ENCODE peak calls at places on chromosome 21, in four cellular contexts. D, Y, N and R are unnamed samples.

GRCh38 chr21:26804895-26805609 is 40.2 kb downstream of the ADAMTS1 start:
- DNase-seq in D (no peak), Y (no peak), N (no peak), R (no peak)

GRCh38 chr21:28193189-28193588 is 799.5 kb downstream of the LTN1 start:
- DNase-seq in D (no peak), Y (no peak), N (no peak), R (no peak)

GRCh38 chr21:33149166-33149565 is 79.2 kb downstream of the OLIG1 start:
- DNase-seq in D (no peak), Y (no peak), N (no peak), R (peak)

GRCh38 chr21:23578027-23578426 is 2029.3 kb downstream of the MRPL39 start:
- DNase-seq in D (no peak), Y (no peak), N (no peak), R (no peak)

GRCh38 chr21:36697473-36698159 is 1.3 kb upstream of the SIM2 start:
- DNase-seq in D (no peak), Y (no peak), N (no peak), R (peak)

GRCh38 chr21:24705201-24705600 is 902.1 kb downstream of the MRPL39 start:
- DNase-seq in D (no peak), Y (no peak), N (no peak), R (no peak)

GRCh38 chr21:26846036-26846931 is 1.1 kb upstream of the ADAMTS1 start:
- DNase-seq in D (no peak), Y (peak), N (peak), R (peak)

GRCh38 chr21:36323032-36323431 is 3.0 kb downstream of the MORC3 start:
- DNase-seq in D (no peak), Y (no peak), N (no peak), R (no peak)

GRCh38 chr21:37845535-37845934 is 70.7 kb downstream of the KCNJ6 start:
- DNase-seq in D (no peak), Y (no peak), N (no peak), R (no peak)

GRCh38 chr21:24869862-24870261 is 737.4 kb downstream of the MRPL39 start:
- DNase-seq in D (no peak), Y (no peak), N (no peak), R (no peak)

GRCh38 chr21:15741510-15741909 is 11.7 kb downstream of the USP25 start:
- DNase-seq in D (no peak), Y (no peak), N (no peak), R (no peak)

GRCh38 chr21:29376556-29376955 is 77.8 kb downstream of the BACH1 start:
- DNase-seq in D (no peak), Y (peak), N (no peak), R (peak)

GRCh38 chr21:15679630-15680029 is 50.2 kb upstream of the USP25 start:
- DNase-seq in D (no peak), Y (no peak), N (no peak), R (no peak)

GRCh38 chr21:36431252-36431651 is 46.1 kb downstream of the CHAF1B start:
- DNase-seq in D (no peak), Y (no peak), N (no peak), R (no peak)

GRCh38 chr21:35349378-35350080 is 300.4 kb upstream of the RUNX1 start:
- DNase-seq in D (no peak), Y (no peak), N (no peak), R (no peak)

GRCh38 chr21:44058981-44059380 is 46.9 kb downstream of the TRAPPC10 start:
- DNase-seq in D (no peak), Y (no peak), N (no peak), R (no peak)

GRCh38 chr21:32132911-32133310 is 145.9 kb downstream of the MIS18A start:
- DNase-seq in D (no peak), Y (no peak), N (no peak), R (no peak)

GRCh38 chr21:32136546-32136945 is 142.3 kb downstream of the MIS18A start:
- DNase-seq in D (no peak), Y (no peak), N (no peak), R (no peak)

GRCh38 chr21:32137266-32137665 is 141.6 kb downstream of the MIS18A start:
- DNase-seq in D (no peak), Y (no peak), N (no peak), R (no peak)

GRCh38 chr21:32134441-32135159 is 144.2 kb downstream of the MIS18A start:
- DNase-seq in D (no peak), Y (no peak), N (no peak), R (no peak)

DNA sequence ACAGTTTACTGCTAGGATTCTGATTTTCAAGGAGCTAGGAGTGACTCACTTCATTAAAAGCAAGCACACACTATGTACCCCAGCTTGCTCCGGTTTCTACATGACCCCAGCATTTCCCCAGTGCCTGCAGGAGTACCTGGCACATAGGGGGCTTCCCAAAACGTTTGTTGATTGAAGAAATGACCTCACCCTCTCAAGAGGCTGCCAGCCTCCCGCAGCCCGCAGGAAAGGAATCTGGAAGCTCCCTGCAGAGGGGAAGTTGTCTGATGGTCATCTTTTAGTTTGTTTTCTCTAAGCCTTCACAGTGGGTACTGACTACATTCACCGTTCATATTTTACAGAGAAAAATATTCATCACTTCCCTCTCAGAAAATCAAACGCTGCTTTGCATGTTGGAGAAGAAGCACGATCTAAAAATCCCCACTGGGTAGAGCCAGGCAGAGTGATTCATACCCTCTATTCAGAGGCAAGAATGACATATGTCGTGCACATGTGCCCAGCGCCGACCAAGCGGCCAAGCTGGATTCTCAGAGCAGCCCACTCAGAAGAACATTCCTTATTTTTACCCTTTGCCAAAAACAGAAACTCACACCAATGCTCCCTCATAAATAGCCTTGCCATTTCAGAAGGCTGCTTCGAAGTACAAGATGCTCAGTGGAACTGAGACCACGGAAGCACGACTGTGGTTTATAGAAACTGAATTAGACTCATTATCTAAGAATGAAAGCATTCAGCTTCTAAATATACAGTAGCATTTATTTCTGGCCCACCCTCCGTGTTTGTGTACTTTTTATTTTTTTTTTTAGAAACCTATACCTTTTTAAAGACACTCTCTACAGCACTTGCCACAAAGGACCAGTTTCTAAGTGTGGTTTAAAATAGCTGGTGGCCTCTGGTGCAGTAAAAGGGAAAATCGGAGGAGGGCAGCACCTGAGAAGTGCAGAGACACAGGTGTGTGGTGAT is 143.2 kb downstream of the MIS18A start:
- DNase-seq in D (no peak), Y (no peak), N (no peak), R (no peak)
- TF ChIP-seq CTCF in D (no peak), Y (no peak), N (no peak), R (no peak)

DNA sequence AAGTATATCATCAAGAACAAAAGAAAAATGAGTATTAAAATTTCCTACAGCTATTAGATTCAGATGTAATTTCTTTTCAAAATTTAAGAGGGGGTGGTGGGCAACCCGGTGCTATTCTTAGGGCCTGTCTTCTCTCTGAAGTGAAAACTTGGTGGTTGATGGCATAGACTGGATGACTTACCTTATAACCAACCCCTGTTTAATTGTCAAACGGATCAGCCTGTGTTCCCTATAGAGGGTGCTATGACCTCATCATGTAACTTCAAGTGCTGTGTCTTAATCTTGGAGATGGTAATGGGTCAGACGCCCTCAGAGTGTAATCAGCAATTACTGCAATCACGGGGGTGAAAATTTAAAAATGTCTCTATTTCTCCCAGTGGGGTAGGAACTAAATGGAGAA is 176.2 kb downstream of the PCP4 start:
- DNase-seq in D (no peak), Y (no peak), N (no peak), R (no peak)
- TF ChIP-seq CTCF in D (no peak), Y (no peak), N (no peak), R (no peak)

GRCh38 chr21:42049578-42050430 is 21.3 kb upstream of the UMODL1 start:
- DNase-seq in D (no peak), Y (peak), N (no peak), R (no peak)

GRCh38 chr21:42044871-42045495 is 26.1 kb upstream of the UMODL1 start:
- DNase-seq in D (no peak), Y (peak), N (no peak), R (no peak)

GRCh38 chr21:42051788-42052187 is 19.3 kb upstream of the UMODL1 start:
- DNase-seq in D (no peak), Y (no peak), N (no peak), R (no peak)

GRCh38 chr21:42048870-42049577 is 22.1 kb upstream of the UMODL1 start:
- DNase-seq in D (no peak), Y (no peak), N (no peak), R (no peak)

DNA sequence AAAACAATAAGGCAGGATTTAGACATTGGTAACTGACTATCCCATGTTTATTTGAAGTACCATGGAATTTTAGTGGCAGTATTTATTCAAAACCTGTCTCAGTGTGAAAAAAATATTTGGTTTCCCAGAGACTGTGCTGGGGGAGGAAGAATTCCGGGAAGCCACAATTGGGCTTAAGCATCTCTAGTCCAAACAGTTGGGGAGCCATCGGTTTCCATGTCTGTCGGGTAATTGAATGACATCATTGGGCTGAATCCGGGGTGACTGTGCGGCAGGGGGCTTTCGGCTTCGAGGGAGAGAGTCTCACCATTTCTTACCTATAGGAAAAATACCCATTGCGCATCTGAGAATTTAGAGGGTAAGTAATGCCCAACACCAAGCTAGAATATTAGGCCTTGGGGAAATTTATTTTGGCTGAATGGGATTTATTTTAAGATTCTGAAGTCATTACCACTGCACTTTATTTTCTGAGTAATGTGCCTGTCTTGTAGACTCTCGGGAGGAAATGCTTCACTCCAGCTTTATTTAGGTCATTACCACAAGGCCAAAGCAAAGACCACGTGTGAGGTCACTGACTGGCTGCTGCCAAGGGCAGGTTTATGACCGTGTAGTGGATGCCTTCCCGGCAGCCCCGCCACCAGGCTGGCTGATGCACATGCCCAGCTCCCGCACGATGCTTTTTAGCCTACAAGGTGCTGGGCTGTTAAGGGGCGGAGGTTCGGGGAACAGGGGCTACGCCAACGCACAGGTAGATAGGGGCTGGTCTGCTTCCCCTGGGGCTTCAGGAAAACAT is 23.1 kb upstream of the UMODL1 start:
- DNase-seq in D (no peak), Y (no peak), N (peak), R (no peak)
- TF ChIP-seq CTCF in D (no peak), Y (no peak), N (no peak), R (no peak)

DNA sequence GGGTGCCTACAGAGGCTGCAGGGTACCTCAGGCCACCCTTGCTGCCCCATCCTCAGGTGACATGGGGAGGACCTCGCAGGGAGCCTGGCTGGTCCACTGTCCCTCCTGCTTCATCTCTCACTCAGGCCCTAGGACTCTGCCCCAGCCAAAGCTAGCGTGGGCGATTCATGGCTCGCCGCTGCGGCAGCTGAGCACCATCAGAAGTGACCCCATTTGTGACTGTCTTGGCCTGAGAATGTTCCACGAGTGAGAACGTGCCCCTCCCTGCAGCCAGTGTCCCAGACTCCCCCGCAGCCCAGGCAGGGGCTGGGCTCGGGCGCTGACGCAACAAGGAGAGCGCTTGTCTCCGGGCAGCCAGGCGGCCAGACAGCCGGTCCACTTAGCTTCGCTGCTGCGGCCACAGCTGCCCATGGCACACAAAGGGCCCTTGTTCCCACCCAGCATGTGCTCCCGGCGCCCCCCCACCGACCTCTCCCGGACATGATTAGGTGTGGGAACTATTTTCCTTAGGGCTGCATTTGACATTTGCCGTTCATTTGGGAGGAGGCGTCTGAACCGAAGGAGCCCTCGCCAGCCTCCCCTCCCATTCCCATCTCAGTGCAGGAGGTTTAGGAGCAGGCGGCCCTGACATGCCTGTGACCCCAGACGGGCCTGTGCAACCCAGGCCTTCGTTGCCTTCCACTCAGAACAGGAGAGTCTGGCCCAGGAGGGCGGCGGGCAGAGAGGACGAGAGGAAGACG is 19.3 kb upstream of the POFUT2 start:
- DNase-seq in D (no peak), Y (peak), N (peak), R (no peak)
- TF ChIP-seq CTCF in D (no peak), Y (no peak), N (no peak), R (no peak)